ENCODE peak calls at places on chromosome 20, in nine cellular contexts. F is stimulated activated CD4-positive, alpha-beta T cell treated with anti-CD3 and anti-CD28 coated beads, Interleukin-4, amount 100 ng/mL, for 48 hours; E is GM19239; B is GM03348; U is activated T-cell treated with anti-CD3 and anti-CD28 coated beads for 48 hours; V is heart right ventricle; T is hepatocyte; Q is activated CD8-positive, alpha-beta T cell treated with anti-CD3 and anti-CD28 coated beads, Interleukin-2, amount 10 ng/mL, durations not matched to agents 7 days and 5 days; K is NCI-H2081 treated with DMSO at 0.1 percent for 48 hours. L is an unnamed sample.

GRCh38 chr20:16027710-16028109 is 545.5 kb downstream of the KIF16B start:
- DNase-seq in F (no peak), E (no peak), B (no peak), U (no peak), V (no peak), T (no peak), Q (no peak), K (no peak), L (no peak)

GRCh38 chr20:8523684-8524083 is 391.6 kb downstream of the PLCB1 start:
- DNase-seq in F (no peak), E (no peak), B (no peak), U (no peak), V (no peak), T (no peak), Q (no peak), K (no peak), L (no peak)

GRCh38 chr20:32975698-32976674 is 28.2 kb downstream of the SUN5 start:
- DNase-seq in F (no peak), E (no peak), B (no peak), U (no peak), V (peak; percentile 48), T (no peak), Q (no peak), K (no peak), L (no peak)

GRCh38 chr20:50187403-50188051 is 3.1 kb upstream of the CEBPB start:
- DNase-seq in F (no peak), E (no peak), B (no peak), U (no peak), V (peak; percentile 36), T (peak; percentile 69), Q (no peak), K (no peak), L (no peak)

GRCh38 chr20:46423342-46423741 is 16.9 kb upstream of the ELMO2 start:
- DNase-seq in F (no peak), E (no peak), B (no peak), U (no peak), V (no peak), T (no peak), Q (no peak), K (no peak), L (no peak)

GRCh38 chr20:62761759-62762131 is 34.5 kb upstream of the MRGBP start:
- DNase-seq in F (no peak), E (no peak), B (no peak), U (no peak), V (no peak), T (no peak), Q (no peak), K (no peak), L (no peak)

GRCh38 chr20:62104791-62105345 is 17.4 kb upstream of the LSM14B start:
- DNase-seq in F (no peak), E (no peak), B (peak; percentile 47), U (no peak), V (no peak), T (peak; percentile 54), Q (no peak), K (no peak), L (no peak)

GRCh38 chr20:21102252-21102609 is 3.9 kb downstream of the LINC00237 start:
- DNase-seq in F (no peak), E (no peak), B (no peak), U (no peak), V (no peak), T (no peak), Q (peak; percentile 49), K (no peak), L (no peak)

GRCh38 chr20:45911486-45912343 is at the start of gene PLTP:
- DNase-seq in F (no peak), E (no peak), B (peak; percentile 77), U (peak; percentile 25), V (peak; percentile 82), T (peak; percentile 77), Q (peak; percentile 58), K (no peak), L (peak; percentile 54)

GRCh38 chr20:10463622-10464021 is 28.5 kb downstream of the SLX4IP start:
- DNase-seq in F (no peak), E (no peak), B (no peak), U (no peak), V (no peak), T (no peak), Q (no peak), K (no peak), L (no peak)

GRCh38 chr20:50242863-50243609 is 52.4 kb downstream of the CEBPB start:
- DNase-seq in F (no peak), E (no peak), B (no peak), U (no peak), V (no peak), T (no peak), Q (no peak), K (no peak), L (no peak)

GRCh38 chr20:21450572-21450971 is 53.2 kb upstream of the NKX2-4 start:
- DNase-seq in F (no peak), E (no peak), B (no peak), U (no peak), V (no peak), T (no peak), Q (no peak), K (no peak), L (no peak)

GRCh38 chr20:8693709-8694108 is 375.2 kb upstream of the PLCB4 start:
- DNase-seq in F (no peak), E (no peak), B (peak; percentile 66), U (no peak), V (no peak), T (no peak), Q (no peak), K (no peak), L (no peak)

GRCh38 chr20:20664795-20665194 is 47.6 kb downstream of the RALGAPA2 start:
- DNase-seq in F (no peak), E (no peak), B (no peak), U (no peak), V (no peak), T (peak; percentile 36), Q (no peak), K (peak; percentile 17), L (no peak)

GRCh38 chr20:19934792-19935491 is 82.2 kb upstream of the NAA20 start:
- DNase-seq in F (no peak), E (no peak), B (no peak), U (no peak), V (peak; percentile 51), T (peak; percentile 22), Q (no peak), K (no peak), L (no peak)

GRCh38 chr20:45933231-45934045 is 1.0 kb upstream of the PCIF1 start:
- DNase-seq in F (peak; percentile 38), E (peak; percentile 71), B (peak; percentile 79), U (peak; percentile 56), V (peak; percentile 67), T (peak; percentile 89), Q (peak; percentile 77), K (peak; percentile 86), L (peak; percentile 58)

L was measured in CMK.